ENCODE peak calls at places on chromosomes 3 and 15, in five cellular contexts. L is IMR-90, N is lower leg skin, B is A549, F is uterus. P is an unnamed sample.

GRCh38 chr15:28281876-28282275 is 40.1 kb downstream of the HERC2 start:
- DNase-seq in F (no peak), N (no peak), B (no peak), L (no peak), P (no peak)

GRCh38 chr3:62955126-62955525 is 79.9 kb upstream of the CADPS start:
- DNase-seq in F (no peak), N (no peak), B (no peak), L (no peak), P (no peak)

GRCh38 chr3:120025520-120025919 is 68.7 kb downstream of the GSK3B start:
- DNase-seq in L (peak; percentile 29), F (no peak), B (no peak), N (no peak), P (no peak)

GRCh38 chr3:53193466-53194217 is 32.6 kb downstream of the PRKCD start:
- DNase-seq in L (no peak), F (peak; percentile 27), N (no peak), B (no peak), P (no peak)

GRCh38 chr3:14434541-14435151 is 32.2 kb downstream of the SLC6A6 start:
- DNase-seq in L (no peak), B (no peak), N (no peak), F (no peak), P (peak; percentile 64)

GRCh38 chr15:77181305-77182074 is 110.6 kb upstream of the TSPAN3 start:
- DNase-seq in F (no peak), L (no peak), N (no peak), B (no peak), P (peak; percentile 57)

GRCh38 chr3:30142946-30143345 is 463.5 kb upstream of the TGFBR2 start:
- DNase-seq in B (no peak), N (no peak), F (no peak), L (no peak), P (no peak)

GRCh38 chr3:73680696-73681095 is 56.0 kb upstream of the PDZRN3 start:
- DNase-seq in F (no peak), L (no peak), B (no peak), N (no peak), P (no peak)

GRCh38 chr3:159748408-159748807 is 240.2 kb upstream of the IL12A start:
- DNase-seq in N (no peak), B (no peak), L (no peak), F (no peak), P (no peak)

GRCh38 chr15:67030036-67030762 is 35.2 kb upstream of the SMAD3 start:
- DNase-seq in F (no peak), L (no peak), B (no peak), N (no peak), P (peak; percentile 15)

GRCh38 chr3:150407051-150407817 is 864 bp upstream of the TSC22D2 start:
- DNase-seq in N (no peak), B (no peak), F (peak; percentile 23), L (peak; percentile 22), P (no peak)

GRCh38 chr15:74888716-74889115 is 1.1 kb upstream of the MPI start:
- DNase-seq in F (no peak), N (no peak), B (no peak), L (no peak), P (no peak)

GRCh38 chr15:87916208-87916607 is 340.3 kb downstream of the NTRK3 start:
- DNase-seq in N (no peak), L (no peak), B (no peak), F (no peak), P (no peak)

GRCh38 chr3:120357807-120358206 is 8.7 kb upstream of the LRRC58 start:
- DNase-seq in B (no peak), N (no peak), F (no peak), L (no peak), P (no peak)

GRCh38 chr3:51673181-51673801 is 2.2 kb downstream of the TEX264 start:
- DNase-seq in N (peak; percentile 50), F (no peak), B (no peak), L (no peak), P (peak; percentile 38)

GRCh38 chr3:51672083-51672475 is 1.0 kb downstream of the TEX264 start:
- DNase-seq in L (no peak), N (peak; percentile 78), F (no peak), B (no peak), P (no peak)

GRCh38 chr3:51670711-51671089 is 352 bp upstream of the TEX264 start:
- DNase-seq in B (no peak), F (no peak), N (no peak), L (no peak), P (no peak)

GRCh38 chr3:51670053-51670666 is 892 bp upstream of the TEX264 start:
- DNase-seq in B (no peak), N (peak; percentile 72), L (no peak), F (no peak), P (no peak)

GRCh38 chr3:51671090-51672082 is at the start of gene TEX264:
- DNase-seq in B (peak; percentile 81), N (peak; percentile 97), F (peak; percentile 88), L (peak; percentile 71), P (peak; percentile 95)
- TF ChIP-seq POLR2A in B (peak; percentile 82), N (no peak), F (peak; percentile 82), L (peak; percentile 55), P (peak; percentile 86)

DNA sequence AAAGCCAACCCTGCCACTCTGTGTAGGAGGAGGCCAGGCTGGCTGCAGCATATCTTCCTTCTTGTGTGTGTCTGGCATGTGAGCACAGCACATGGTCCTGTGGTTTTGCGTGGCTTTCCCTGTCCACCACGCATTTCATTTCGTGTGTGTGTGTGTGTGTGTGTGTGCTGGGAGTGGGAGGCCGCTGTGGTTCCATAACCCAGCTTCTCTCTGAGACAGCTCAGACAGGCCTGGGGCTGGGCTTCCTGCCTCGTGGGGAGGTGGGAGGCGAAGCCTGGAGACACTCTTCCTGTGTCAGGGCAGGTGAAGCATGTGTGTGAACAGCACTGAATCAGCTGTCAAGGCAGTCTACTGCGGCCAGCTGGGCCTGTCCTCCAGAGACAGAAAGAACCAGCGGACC is 16.0 kb upstream of the MRPS22 start:
- DNase-seq in B (no peak), F (no peak), N (no peak), L (no peak), P (no peak)
- TF ChIP-seq POLR2A in B (no peak), F (no peak), N (no peak), L (no peak), P (no peak)

GRCh38 chr15:78915341-78916087 is 29.3 kb downstream of the CTSH start:
- DNase-seq in N (peak; percentile 90), L (no peak), F (peak; percentile 80), B (no peak), P (no peak)
- TF ChIP-seq POLR2A in N (no peak), L (no peak), F (no peak), B (no peak), P (no peak)

DNA sequence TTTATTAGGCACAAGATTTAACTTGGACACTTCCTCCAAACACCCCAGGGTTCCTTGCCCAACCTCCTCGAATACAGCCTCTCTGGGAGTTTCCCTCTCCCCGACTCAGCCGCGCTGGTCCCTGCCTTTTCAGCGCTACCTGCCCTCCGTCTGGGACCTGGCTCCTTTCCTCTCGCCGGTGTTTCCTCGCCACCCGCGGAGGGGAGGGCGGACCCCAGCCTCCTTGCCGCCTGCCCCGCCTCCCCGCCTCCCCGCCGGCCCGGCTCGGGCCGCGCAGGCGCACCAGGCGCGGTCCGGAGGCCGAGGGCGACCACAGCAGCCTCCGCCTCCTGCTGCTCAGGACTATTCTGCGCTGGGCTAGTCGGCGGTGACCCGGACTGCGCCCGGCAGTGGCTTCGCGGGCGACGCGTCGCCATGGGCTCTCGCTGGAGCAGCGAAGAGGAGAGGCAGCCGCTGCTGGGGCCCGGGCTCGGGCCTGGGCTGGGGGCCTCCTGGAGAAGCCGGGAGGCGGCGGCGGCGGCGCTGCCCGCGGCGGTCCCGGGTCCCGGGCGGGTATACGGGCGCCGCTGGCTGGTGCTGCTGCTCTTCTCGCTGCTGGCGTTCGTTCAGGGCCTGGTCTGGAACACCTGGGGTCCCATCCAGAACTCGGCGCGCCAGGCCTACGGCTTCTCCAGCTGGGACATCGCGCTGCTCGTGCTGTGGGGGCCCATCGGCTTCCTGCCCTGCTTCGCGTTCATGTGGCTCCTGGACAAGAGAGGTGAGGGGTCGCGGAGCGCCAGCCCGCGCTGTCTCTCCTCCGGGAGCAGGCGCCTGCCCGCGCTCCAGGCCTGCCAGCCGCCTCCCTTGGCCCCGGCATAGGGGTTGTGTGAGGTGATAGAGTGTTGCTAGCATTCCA is at the start of gene SLC49A4:
- DNase-seq in B (peak; percentile 84), N (peak; percentile 92), F (peak; percentile 74), L (peak; percentile 65), P (peak; percentile 89)
- TF ChIP-seq POLR2A in B (peak; percentile 87), N (peak; percentile 32), F (peak; percentile 80), L (peak; percentile 71), P (peak; percentile 77)

GRCh38 chr15:48810414-48811324 is at the start of gene CEP152:
- DNase-seq in B (peak; percentile 67), L (peak; percentile 100), N (peak; percentile 99), F (peak; percentile 95), P (peak; percentile 97)
- TF ChIP-seq POLR2A in B (peak; percentile 25), L (no peak), N (no peak), F (no peak), P (peak; percentile 4)

GRCh38 chr3:188212308-188212969 is 58.5 kb downstream of the LPP start:
- DNase-seq in B (peak; percentile 83), N (no peak), L (peak; percentile 89), F (no peak), P (no peak)
- TF ChIP-seq POLR2A in B (no peak), N (no peak), L (no peak), F (no peak), P (no peak)

DNA sequence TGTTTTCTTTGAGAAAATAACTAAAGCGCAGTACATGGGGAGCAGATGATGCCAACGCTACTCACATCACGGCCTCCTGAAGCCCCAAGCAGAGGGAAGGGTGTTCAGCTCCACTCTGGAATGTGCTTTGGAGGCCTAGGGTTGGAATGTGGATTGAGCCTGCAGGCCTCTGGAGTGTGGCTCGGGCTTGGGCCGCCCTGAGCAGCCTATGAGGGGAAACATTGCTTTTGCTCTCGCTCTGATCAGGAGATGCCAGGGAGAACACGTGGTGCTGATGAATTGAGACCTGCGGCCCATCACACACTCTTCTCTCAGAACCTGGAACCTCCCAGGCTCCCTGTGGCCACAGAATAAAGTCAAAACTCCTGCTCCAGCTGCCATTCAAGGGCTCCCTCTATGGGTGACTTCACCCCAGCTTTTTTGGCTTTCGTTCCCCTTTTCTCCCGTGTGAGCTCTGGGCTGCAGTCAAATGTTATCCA is 23.3 kb downstream of the CCDC13 start:
- DNase-seq in L (no peak), N (peak; percentile 81), F (no peak), B (peak; percentile 28), P (peak; percentile 45)
- TF ChIP-seq POLR2A in L (no peak), N (no peak), F (no peak), B (no peak), P (no peak)

P was measured in Peyer's patch.